ENCODE peak calls at places on chromosome 10, in eight cellular contexts. One of them, this sample, is unnamed.

GRCh38 chr10:15485684-15486316 is 114.7 kb upstream of the FAM171A1 start:
- DNase-seq in SJCRH30: no peak
- DNase-seq in colonic mucosa: no peak
- DNase-seq in A549: no peak
- DNase-seq in substantia nigra: no peak
- DNase-seq in MM.1S: no peak
- DNase-seq in mesendoderm: no peak
- DNase-seq in right cardiac atrium: peak
- DNase-seq in this sample: no peak

GRCh38 chr10:11748866-11749265 is 6.7 kb downstream of the ECHDC3 start:
- DNase-seq in colonic mucosa: no peak
- DNase-seq in mesendoderm: no peak
- DNase-seq in MM.1S: no peak
- DNase-seq in A549: no peak
- DNase-seq in right cardiac atrium: no peak
- DNase-seq in substantia nigra: no peak
- DNase-seq in SJCRH30: no peak
- DNase-seq in this sample: no peak

GRCh38 chr10:74034301-74034700 is 36.4 kb downstream of the VCL start:
- DNase-seq in colonic mucosa: no peak
- DNase-seq in MM.1S: no peak
- DNase-seq in SJCRH30: no peak
- DNase-seq in A549: no peak
- DNase-seq in substantia nigra: no peak
- DNase-seq in mesendoderm: no peak
- DNase-seq in right cardiac atrium: no peak
- DNase-seq in this sample: no peak

GRCh38 chr10:86286591-86287421 is 79.8 kb downstream of the GRID1 start:
- DNase-seq in right cardiac atrium: no peak
- DNase-seq in colonic mucosa: peak
- DNase-seq in MM.1S: no peak
- DNase-seq in SJCRH30: no peak
- DNase-seq in mesendoderm: no peak
- DNase-seq in substantia nigra: no peak
- DNase-seq in A549: no peak
- DNase-seq in this sample: peak

GRCh38 chr10:29063806-29064644 is 224.8 kb upstream of the LYZL1 start:
- DNase-seq in substantia nigra: no peak
- DNase-seq in MM.1S: no peak
- DNase-seq in A549: peak
- DNase-seq in right cardiac atrium: no peak
- DNase-seq in mesendoderm: peak
- DNase-seq in colonic mucosa: no peak
- DNase-seq in SJCRH30: no peak
- DNase-seq in this sample: no peak

GRCh38 chr10:121165276-121165675 is 314.1 kb downstream of the WDR11 start:
- DNase-seq in A549: no peak
- DNase-seq in mesendoderm: peak
- DNase-seq in substantia nigra: no peak
- DNase-seq in right cardiac atrium: no peak
- DNase-seq in SJCRH30: no peak
- DNase-seq in colonic mucosa: no peak
- DNase-seq in MM.1S: no peak
- DNase-seq in this sample: no peak

GRCh38 chr10:110221721-110222261 is 14.4 kb downstream of the MXI1 start:
- DNase-seq in MM.1S: peak
- DNase-seq in substantia nigra: peak
- DNase-seq in mesendoderm: peak
- DNase-seq in colonic mucosa: peak
- DNase-seq in A549: peak
- DNase-seq in right cardiac atrium: peak
- DNase-seq in SJCRH30: peak
- DNase-seq in this sample: peak

GRCh38 chr10:17206210-17206709 is 4.8 kb upstream of the TRDMT1 start:
- DNase-seq in substantia nigra: no peak
- DNase-seq in mesendoderm: no peak
- DNase-seq in right cardiac atrium: no peak
- DNase-seq in MM.1S: no peak
- DNase-seq in SJCRH30: peak
- DNase-seq in A549: no peak
- DNase-seq in colonic mucosa: no peak
- DNase-seq in this sample: no peak

GRCh38 chr10:86349940-86350630 is 16.5 kb downstream of the GRID1 start:
- DNase-seq in right cardiac atrium: no peak
- DNase-seq in MM.1S: no peak
- DNase-seq in mesendoderm: no peak
- DNase-seq in A549: no peak
- DNase-seq in colonic mucosa: no peak
- DNase-seq in SJCRH30: no peak
- DNase-seq in substantia nigra: no peak
- DNase-seq in this sample: peak

GRCh38 chr10:94214497-94214896 is 148.2 kb downstream of the NOC3L start:
- DNase-seq in SJCRH30: no peak
- DNase-seq in MM.1S: no peak
- DNase-seq in colonic mucosa: no peak
- DNase-seq in substantia nigra: no peak
- DNase-seq in A549: no peak
- DNase-seq in right cardiac atrium: no peak
- DNase-seq in mesendoderm: no peak
- DNase-seq in this sample: no peak

GRCh38 chr10:131683281-131683861 is 217.4 kb upstream of the PPP2R2D start:
- DNase-seq in substantia nigra: no peak
- DNase-seq in mesendoderm: no peak
- DNase-seq in A549: no peak
- DNase-seq in right cardiac atrium: no peak
- DNase-seq in colonic mucosa: no peak
- DNase-seq in SJCRH30: no peak
- DNase-seq in MM.1S: no peak
- DNase-seq in this sample: peak

GRCh38 chr10:33333260-33334169 is 952 bp downstream of the NRP1 start:
- DNase-seq in SJCRH30: peak
- DNase-seq in mesendoderm: no peak
- DNase-seq in substantia nigra: no peak
- DNase-seq in MM.1S: no peak
- DNase-seq in A549: peak
- DNase-seq in colonic mucosa: peak
- DNase-seq in right cardiac atrium: no peak
- DNase-seq in this sample: no peak

GRCh38 chr10:43386549-43386948 is 15.1 kb downstream of the FXYD4 start:
- DNase-seq in right cardiac atrium: no peak
- DNase-seq in colonic mucosa: no peak
- DNase-seq in substantia nigra: no peak
- DNase-seq in mesendoderm: no peak
- DNase-seq in SJCRH30: no peak
- DNase-seq in MM.1S: peak
- DNase-seq in A549: no peak
- DNase-seq in this sample: no peak

GRCh38 chr10:33129181-33129928 is 171.3 kb upstream of the ITGB1 start:
- DNase-seq in right cardiac atrium: peak
- DNase-seq in A549: peak
- DNase-seq in MM.1S: no peak
- DNase-seq in SJCRH30: no peak
- DNase-seq in mesendoderm: no peak
- DNase-seq in substantia nigra: no peak
- DNase-seq in colonic mucosa: no peak
- DNase-seq in this sample: no peak

GRCh38 chr10:44832595-44833390 is 78.3 kb upstream of the TMEM72 start:
- DNase-seq in SJCRH30: no peak
- DNase-seq in MM.1S: no peak
- DNase-seq in A549: no peak
- DNase-seq in colonic mucosa: no peak
- DNase-seq in right cardiac atrium: no peak
- DNase-seq in mesendoderm: no peak
- DNase-seq in substantia nigra: no peak
- DNase-seq in this sample: no peak

GRCh38 chr10:33115720-33116119 is 157.7 kb upstream of the ITGB1 start:
- DNase-seq in substantia nigra: no peak
- DNase-seq in colonic mucosa: no peak
- DNase-seq in right cardiac atrium: no peak
- DNase-seq in A549: no peak
- DNase-seq in mesendoderm: no peak
- DNase-seq in SJCRH30: no peak
- DNase-seq in MM.1S: no peak
- DNase-seq in this sample: peak

GRCh38 chr10:59720377-59720776 is 10.7 kb upstream of the SLC16A9 start:
- DNase-seq in A549: no peak
- DNase-seq in SJCRH30: no peak
- DNase-seq in mesendoderm: no peak
- DNase-seq in MM.1S: no peak
- DNase-seq in colonic mucosa: no peak
- DNase-seq in substantia nigra: no peak
- DNase-seq in right cardiac atrium: no peak
- DNase-seq in this sample: no peak

GRCh38 chr10:74771054-74771453 is 55.3 kb upstream of the KAT6B start:
- DNase-seq in colonic mucosa: no peak
- DNase-seq in substantia nigra: no peak
- DNase-seq in right cardiac atrium: no peak
- DNase-seq in SJCRH30: no peak
- DNase-seq in A549: no peak
- DNase-seq in mesendoderm: no peak
- DNase-seq in MM.1S: no peak
- DNase-seq in this sample: no peak

GRCh38 chr10:17643339-17643754 is 604 bp upstream of the STAM start:
- DNase-seq in right cardiac atrium: peak
- DNase-seq in substantia nigra: peak
- DNase-seq in SJCRH30: peak
- DNase-seq in colonic mucosa: no peak
- DNase-seq in mesendoderm: peak
- DNase-seq in A549: peak
- DNase-seq in MM.1S: no peak
- DNase-seq in this sample: peak

GRCh38 chr10:103534621-103535498 is 41.4 kb downstream of the NEURL1 start:
- DNase-seq in substantia nigra: no peak
- DNase-seq in right cardiac atrium: no peak
- DNase-seq in MM.1S: no peak
- DNase-seq in A549: no peak
- DNase-seq in colonic mucosa: no peak
- DNase-seq in SJCRH30: no peak
- DNase-seq in mesendoderm: no peak
- DNase-seq in this sample: peak

GRCh38 chr10:48466611-48467240 is 138.1 kb downstream of the ARHGAP22 start:
- DNase-seq in right cardiac atrium: no peak
- DNase-seq in substantia nigra: no peak
- DNase-seq in colonic mucosa: peak
- DNase-seq in A549: no peak
- DNase-seq in mesendoderm: peak
- DNase-seq in MM.1S: no peak
- DNase-seq in SJCRH30: no peak
- DNase-seq in this sample: peak

DNA sequence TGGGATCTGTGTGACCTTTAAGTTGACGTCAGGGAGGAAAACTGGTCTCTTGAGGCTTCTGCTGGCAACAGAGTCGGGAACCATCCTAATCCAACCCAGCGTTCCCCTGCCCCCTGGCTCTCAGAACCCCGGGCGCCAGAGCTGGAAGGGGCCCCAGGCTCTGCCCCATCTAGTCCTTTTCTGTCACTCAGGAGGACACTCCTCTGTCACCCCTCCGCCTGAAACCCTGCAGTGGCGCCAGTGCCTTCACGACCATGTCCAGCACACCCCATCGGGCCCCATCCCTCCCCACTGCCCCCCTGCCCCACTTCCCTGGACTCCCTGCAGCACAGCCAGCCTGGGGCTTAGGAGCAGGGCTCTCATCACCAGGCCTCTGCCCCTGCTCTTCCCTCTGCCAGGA is 39.1 kb downstream of the COL13A1 start:
- DNase-seq in mesendoderm: no peak
- DNase-seq in SJCRH30: peak
- DNase-seq in colonic mucosa: no peak
- DNase-seq in right cardiac atrium: peak
- DNase-seq in substantia nigra: no peak
- DNase-seq in A549: no peak
- DNase-seq in MM.1S: no peak
- DNase-seq in this sample: no peak
- H3K27ac ChIP-seq in mesendoderm: no peak
- H3K27ac ChIP-seq in SJCRH30: no peak
- H3K27ac ChIP-seq in colonic mucosa: no peak
- H3K27ac ChIP-seq in right cardiac atrium: peak
- H3K27ac ChIP-seq in substantia nigra: no peak
- H3K27ac ChIP-seq in A549: no peak
- H3K27ac ChIP-seq in MM.1S: no peak
- H3K27ac ChIP-seq in this sample: no peak

DNA sequence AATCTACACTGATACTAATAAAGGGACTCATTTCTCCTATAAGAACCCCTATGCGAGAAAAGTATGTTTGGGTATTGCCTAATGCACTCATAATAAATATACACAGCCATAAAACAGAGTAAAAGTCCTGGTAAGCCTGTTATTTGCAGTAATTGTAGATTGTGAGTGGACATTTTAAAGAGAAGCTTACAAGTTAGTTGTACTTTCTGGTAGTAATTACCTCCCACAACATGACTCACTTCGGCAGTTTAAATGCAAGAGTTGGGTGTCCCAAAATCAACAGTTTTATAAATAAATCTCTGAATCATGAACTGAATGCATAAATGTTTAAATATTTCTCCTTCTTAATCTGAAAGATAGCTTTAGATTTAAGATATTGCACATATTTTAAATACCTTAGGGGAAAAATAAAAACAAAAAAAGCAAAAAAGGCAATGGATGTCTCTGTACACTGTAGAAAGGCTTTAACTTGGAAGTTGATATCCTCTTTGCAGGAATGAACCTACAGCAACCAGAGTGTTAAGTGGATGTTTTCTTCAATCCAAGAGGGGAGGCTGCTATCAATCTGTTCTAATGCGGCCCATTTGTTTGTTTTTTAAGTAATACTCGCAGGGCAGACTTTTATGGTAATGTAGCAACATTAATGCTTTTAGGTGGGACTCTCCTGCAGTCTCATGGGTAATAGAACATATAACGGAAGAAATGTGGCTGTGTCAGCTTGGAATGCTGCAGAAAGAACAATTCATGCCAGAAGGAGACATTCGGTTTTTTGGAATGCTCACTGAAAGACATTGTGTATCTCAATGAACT is 57.3 kb upstream of the ZEB1 start:
- DNase-seq in SJCRH30: no peak
- DNase-seq in mesendoderm: no peak
- DNase-seq in right cardiac atrium: no peak
- DNase-seq in substantia nigra: no peak
- DNase-seq in MM.1S: no peak
- DNase-seq in A549: no peak
- DNase-seq in colonic mucosa: no peak
- DNase-seq in this sample: no peak
- H3K27ac ChIP-seq in SJCRH30: no peak
- H3K27ac ChIP-seq in mesendoderm: no peak
- H3K27ac ChIP-seq in right cardiac atrium: no peak
- H3K27ac ChIP-seq in substantia nigra: no peak
- H3K27ac ChIP-seq in MM.1S: no peak
- H3K27ac ChIP-seq in A549: no peak
- H3K27ac ChIP-seq in colonic mucosa: no peak
- H3K27ac ChIP-seq in this sample: no peak

GRCh38 chr10:114143160-114143559 is 30.8 kb downstream of the CCDC186 start:
- DNase-seq in A549: no peak
- DNase-seq in mesendoderm: no peak
- DNase-seq in right cardiac atrium: no peak
- DNase-seq in substantia nigra: no peak
- DNase-seq in SJCRH30: no peak
- DNase-seq in MM.1S: no peak
- DNase-seq in colonic mucosa: no peak
- DNase-seq in this sample: no peak
- H3K27ac ChIP-seq in A549: no peak
- H3K27ac ChIP-seq in mesendoderm: no peak
- H3K27ac ChIP-seq in right cardiac atrium: no peak
- H3K27ac ChIP-seq in substantia nigra: no peak
- H3K27ac ChIP-seq in SJCRH30: no peak
- H3K27ac ChIP-seq in MM.1S: no peak
- H3K27ac ChIP-seq in colonic mucosa: no peak
- H3K27ac ChIP-seq in this sample: no peak

GRCh38 chr10:83617692-83618325 is 521.5 kb upstream of the GHITM start:
- DNase-seq in right cardiac atrium: no peak
- DNase-seq in MM.1S: no peak
- DNase-seq in A549: no peak
- DNase-seq in mesendoderm: peak
- DNase-seq in SJCRH30: no peak
- DNase-seq in colonic mucosa: no peak
- DNase-seq in substantia nigra: no peak
- DNase-seq in this sample: no peak
- H3K27ac ChIP-seq in right cardiac atrium: no peak
- H3K27ac ChIP-seq in MM.1S: no peak
- H3K27ac ChIP-seq in A549: no peak
- H3K27ac ChIP-seq in mesendoderm: no peak
- H3K27ac ChIP-seq in SJCRH30: no peak
- H3K27ac ChIP-seq in colonic mucosa: no peak
- H3K27ac ChIP-seq in substantia nigra: no peak
- H3K27ac ChIP-seq in this sample: no peak

This sample was measured in upper lobe of right lung.